ENCODE peak calls at places on chromosomes 16 and 17, in five cellular contexts. R, Y, V, D and I are unnamed samples.

GRCh38 chr17:46266656-46267544 is 28.0 kb upstream of the LRRC37A start:
- DNase-seq in Y (peak; percentile 84), R (peak; percentile 74), D (peak; percentile 90), V (peak; percentile 55), I (peak; percentile 56)

GRCh38 chr17:70767102-70767701 is 597.9 kb downstream of the KCNJ2 start:
- DNase-seq in R (no peak), D (no peak), Y (no peak), V (peak; percentile 3), I (no peak)

GRCh38 chr17:47801176-47801765 is 20.3 kb downstream of the OSBPL7 start:
- DNase-seq in D (no peak), Y (no peak), R (no peak), V (no peak), I (no peak)

GRCh38 chr17:38448208-38448776 is 20.0 kb downstream of the ARHGAP23 start:
- DNase-seq in Y (no peak), V (no peak), D (no peak), R (no peak), I (no peak)

GRCh38 chr16:89322381-89323119 is 105.0 kb downstream of the ZNF778 start:
- DNase-seq in Y (no peak), D (no peak), R (peak; percentile 61), V (peak; percentile 65), I (no peak)

GRCh38 chr17:64084940-64085649 is 44.8 kb downstream of the ERN1 start:
- DNase-seq in Y (no peak), V (no peak), R (no peak), D (no peak), I (no peak)

GRCh38 chr17:80921741-80922579 is 69.7 kb upstream of the CHMP6 start:
- DNase-seq in V (no peak), Y (no peak), R (no peak), D (peak; percentile 62), I (no peak)

GRCh38 chr17:76561799-76562268 is 22.0 kb downstream of the PRCD start:
- DNase-seq in R (no peak), D (no peak), Y (peak; percentile 52), V (no peak), I (no peak)

GRCh38 chr16:66150691-66151090 is 215.8 kb upstream of the CDH5 start:
- DNase-seq in D (no peak), R (no peak), Y (no peak), V (no peak), I (no peak)
- H3K4me3 ChIP-seq in D (no peak overlapping the region), R (no peak overlapping the region), Y (no peak overlapping the region), V (no peak overlapping the region), I (no peak overlapping the region)

GRCh38 chr16:11994187-11995119 is 17.9 kb downstream of the SNX29 start:
- DNase-seq in D (peak; percentile 73), R (no peak), V (no peak), Y (peak; percentile 39), I (peak; percentile 64)
- H3K27ac ChIP-seq in D (no peak overlapping the region), R (no peak overlapping the region), V (no peak overlapping the region), Y (peak overlapping the region; percentile 78), I (peak overlapping the region; percentile 87)

GRCh38 chr16:19555186-19555937 is at the start of gene VPS35L:
- DNase-seq in R (peak; percentile 97), Y (peak; percentile 98), D (peak; percentile 99), V (peak; percentile 99), I (peak; percentile 97)
- TF ChIP-seq CTCF in R (peak; percentile 85), Y (peak; percentile 68), D (peak; percentile 70), V (peak; percentile 68), I (peak; percentile 91)

GRCh38 chr17:58341861-58342475 is 10.0 kb downstream of the SUPT4H1 start:
- DNase-seq in V (no peak), R (no peak), Y (no peak), D (no peak), I (no peak)
- H3K4me3 ChIP-seq in V (no peak overlapping the region), R (no peak overlapping the region), Y (no peak overlapping the region), D (no peak overlapping the region), I (no peak overlapping the region)

GRCh38 chr17:4877089-4877488 is 22.2 kb upstream of the C17orf107 start:
- DNase-seq in V (no peak), R (no peak), Y (no peak), D (no peak), I (peak; percentile 59)
- H3K27ac ChIP-seq in V (no peak overlapping the region), R (no peak overlapping the region), Y (no peak overlapping the region), D (no peak overlapping the region), I (peak overlapping the region; percentile 78)

DNA sequence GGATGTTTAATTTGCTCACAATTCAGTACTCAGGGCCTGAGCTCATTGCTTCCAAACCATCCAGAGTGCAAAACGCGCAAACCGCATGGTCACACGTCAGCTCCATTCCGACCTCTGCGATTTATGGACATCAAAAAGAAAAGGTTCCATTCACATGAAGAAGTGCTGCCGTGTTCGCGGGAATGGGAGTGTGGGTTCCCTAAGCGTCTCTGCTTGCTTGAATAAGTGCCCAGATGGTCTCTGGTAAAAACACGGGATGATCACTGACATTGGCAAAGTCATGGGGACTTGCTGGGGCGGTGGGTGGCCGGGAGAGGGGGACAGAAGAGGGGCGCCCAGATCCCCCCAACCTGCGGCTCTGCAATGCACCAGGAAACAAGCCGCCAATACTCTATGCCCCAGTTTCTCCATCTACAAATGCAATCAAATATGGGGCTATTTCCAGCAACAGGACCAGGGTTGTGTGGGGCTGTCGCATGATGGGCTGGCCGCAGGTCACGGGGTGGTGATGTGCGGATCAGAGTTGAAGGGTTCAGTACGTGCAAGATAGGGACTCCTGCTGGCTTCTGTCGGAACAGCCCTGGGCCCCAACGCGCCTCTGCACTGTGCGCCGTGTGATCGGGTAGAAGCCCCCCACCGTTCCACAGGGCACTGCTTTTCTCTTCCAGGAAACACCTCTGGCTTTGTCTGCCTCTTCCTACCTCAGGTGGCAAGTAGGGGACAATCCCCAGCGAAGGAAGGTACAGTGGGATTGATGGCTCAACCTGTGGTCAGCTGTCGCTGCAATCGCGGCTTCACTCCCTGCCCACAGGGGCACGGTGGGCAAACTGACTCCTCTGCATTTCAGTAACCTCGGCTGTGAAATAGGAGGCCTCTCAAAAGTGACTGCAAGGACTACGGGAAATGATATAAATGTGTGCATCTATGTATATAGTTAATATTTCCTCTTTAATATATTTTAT is 11.2 kb downstream of the FOXF1 start:
- DNase-seq in Y (no peak), D (no peak), V (no peak), R (no peak), I (no peak)
- TF ChIP-seq CTCF in Y (no peak), D (no peak), V (peak; percentile 6), R (no peak), I (no peak)